ENCODE peak calls at places on chromosomes 6 and 20, in four cellular contexts. T, B, U and O are unnamed samples.
A peak's percentile ranks its signal among the peaks of the same experiment; 100 is the strongest.

GRCh38 chr20:64168381-64169088 is 4.3 kb downstream of the MYT1 start:
- DNase-seq in T (peak; percentile 73), B (no peak), U (peak; percentile 8), O (no peak)

GRCh38 chr6:67285770-67286495 is 1349.1 kb upstream of the ADGRB3 start:
- DNase-seq in T (no peak), B (no peak), U (no peak), O (peak; percentile 33)

GRCh38 chr6:52162940-52163908 is 23.0 kb upstream of the IL17A start:
- DNase-seq in T (peak; percentile 28), B (no peak), U (peak; percentile 29), O (peak; percentile 43)

GRCh38 chr20:21564127-21564773 is 50.4 kb upstream of the NKX2-2 start:
- DNase-seq in T (no peak), B (no peak), U (no peak), O (no peak)

GRCh38 chr6:4564746-4565145 is 211.5 kb upstream of the CDYL start:
- DNase-seq in T (no peak), B (no peak), U (no peak), O (no peak)

GRCh38 chr20:45300961-45301360 is 5.7 kb upstream of the RBPJL start:
- DNase-seq in T (peak; percentile 44), B (no peak), U (peak; percentile 32), O (peak; percentile 40)

GRCh38 chr6:42450314-42451145 is 1.2 kb downstream of the TRERF1 start:
- DNase-seq in T (peak; percentile 54), B (no peak), U (no peak), O (peak; percentile 44)

GRCh38 chr6:97958143-97958542 is 675.1 kb upstream of the MMS22L start:
- DNase-seq in T (no peak), B (no peak), U (no peak), O (peak; percentile 16)

GRCh38 chr6:73382462-73383113 is 12.0 kb upstream of the DDX43 start:
- DNase-seq in T (peak; percentile 54), B (no peak), U (peak; percentile 45), O (peak; percentile 26)

GRCh38 chr20:7505152-7505834 is 435.0 kb downstream of the HAO1 start:
- DNase-seq in T (no peak), B (no peak), U (no peak), O (no peak)

GRCh38 chr6:164108869-164109769 is 694.6 kb downstream of the QKI start:
- DNase-seq in T (peak; percentile 1), B (no peak), U (no peak), O (no peak)

GRCh38 chr6:111381126-111381525 is 101.9 kb downstream of the REV3L start:
- DNase-seq in T (peak; percentile 20), B (no peak), U (no peak), O (peak; percentile 63)

GRCh38 chr6:47762502-47762901 is 19.3 kb upstream of the OPN5 start:
- DNase-seq in T (no peak), B (no peak), U (no peak), O (no peak)